ENCODE peak calls at places on chromosome 17, in four cellular contexts. One of them, this sample, is unnamed.

GRCh38 chr17:31313982-31314787 is at the start of gene EVI2B:
- DNase-seq in cardiac muscle cell: peak; percentile 75
- DNase-seq in lung: no peak
- DNase-seq in K562: peak; percentile 47
- DNase-seq in this sample: peak; percentile 88

GRCh38 chr17:61668486-61668885 is 77.5 kb upstream of the NACA2 start:
- DNase-seq in cardiac muscle cell: no peak
- DNase-seq in lung: no peak
- DNase-seq in K562: no peak
- DNase-seq in this sample: no peak

GRCh38 chr17:79150799-79151198 is 76.2 kb downstream of the ENGASE start:
- DNase-seq in cardiac muscle cell: no peak
- DNase-seq in lung: no peak
- DNase-seq in K562: no peak
- DNase-seq in this sample: no peak

GRCh38 chr17:31529841-31530251 is 138.4 kb downstream of the RAB11FIP4 start:
- DNase-seq in cardiac muscle cell: no peak
- DNase-seq in lung: no peak
- DNase-seq in K562: no peak
- DNase-seq in this sample: no peak

GRCh38 chr17:65182233-65182632 is 45.1 kb downstream of the RGS9 start:
- DNase-seq in cardiac muscle cell: no peak
- DNase-seq in lung: no peak
- DNase-seq in K562: no peak
- DNase-seq in this sample: no peak

GRCh38 chr17:59366040-59366757 is 34.7 kb downstream of the YPEL2 start:
- DNase-seq in cardiac muscle cell: no peak
- DNase-seq in lung: no peak
- DNase-seq in K562: no peak
- DNase-seq in this sample: no peak

GRCh38 chr17:45341389-45342158 is 24.8 kb upstream of the MAP3K14 start:
- DNase-seq in cardiac muscle cell: peak; percentile 96
- DNase-seq in lung: peak; percentile 54
- DNase-seq in K562: peak; percentile 86
- DNase-seq in this sample: peak; percentile 80

GRCh38 chr17:28372203-28372944 is 880 bp downstream of the SARM1 start:
- DNase-seq in cardiac muscle cell: peak; percentile 49
- DNase-seq in lung: no peak
- DNase-seq in K562: no peak
- DNase-seq in this sample: no peak

GRCh38 chr17:45310380-45311324 is 6.2 kb downstream of the MAP3K14 start:
- DNase-seq in cardiac muscle cell: peak; percentile 50
- DNase-seq in lung: no peak
- DNase-seq in K562: no peak
- DNase-seq in this sample: peak; percentile 76

GRCh38 chr17:46943511-46944393 is 20.8 kb downstream of the GOSR2 start:
- DNase-seq in cardiac muscle cell: peak; percentile 38
- DNase-seq in lung: no peak
- DNase-seq in K562: peak; percentile 48
- DNase-seq in this sample: peak; percentile 43

GRCh38 chr17:50938821-50939541 is 72.8 kb upstream of the TOB1 start:
- DNase-seq in cardiac muscle cell: no peak
- DNase-seq in lung: no peak
- DNase-seq in K562: no peak
- DNase-seq in this sample: no peak

GRCh38 chr17:42878123-42878880 is 22.3 kb upstream of the G6PC1 start:
- DNase-seq in cardiac muscle cell: no peak
- DNase-seq in lung: no peak
- DNase-seq in K562: no peak
- DNase-seq in this sample: peak; percentile 67

GRCh38 chr17:80751460-80752368 is 207.1 kb downstream of the RPTOR start:
- DNase-seq in cardiac muscle cell: no peak
- DNase-seq in lung: no peak
- DNase-seq in K562: no peak
- DNase-seq in this sample: no peak

GRCh38 chr17:68382582-68383085 is 74.7 kb downstream of the WIPI1 start:
- DNase-seq in cardiac muscle cell: no peak
- DNase-seq in lung: no peak
- DNase-seq in K562: no peak
- DNase-seq in this sample: no peak

GRCh38 chr17:82097187-82097918 is 683 bp downstream of the FASN start:
- DNase-seq in cardiac muscle cell: peak; percentile 83
- DNase-seq in lung: no peak
- DNase-seq in K562: peak; percentile 71
- DNase-seq in this sample: peak; percentile 77

GRCh38 chr17:70313450-70313849 is 144.1 kb downstream of the KCNJ2 start:
- DNase-seq in cardiac muscle cell: peak; percentile 22
- DNase-seq in lung: no peak
- DNase-seq in K562: no peak
- DNase-seq in this sample: no peak

GRCh38 chr17:72430611-72431432 is 310.0 kb downstream of the SOX9 start:
- DNase-seq in cardiac muscle cell: peak; percentile 26
- DNase-seq in lung: no peak
- DNase-seq in K562: peak; percentile 6
- DNase-seq in this sample: no peak

GRCh38 chr17:6507535-6507934 is 48.8 kb downstream of the PITPNM3 start:
- DNase-seq in cardiac muscle cell: peak; percentile 88
- DNase-seq in lung: no peak
- DNase-seq in K562: no peak
- DNase-seq in this sample: peak; percentile 88

GRCh38 chr17:6749519-6749918 is 6.3 kb upstream of the XAF1 start:
- DNase-seq in cardiac muscle cell: peak; percentile 42
- DNase-seq in lung: no peak
- DNase-seq in K562: peak; percentile 5
- DNase-seq in this sample: no peak

GRCh38 chr17:43427362-43428043 is 28.7 kb downstream of the ARL4D start:
- DNase-seq in cardiac muscle cell: no peak
- DNase-seq in lung: no peak
- DNase-seq in K562: no peak
- DNase-seq in this sample: no peak

GRCh38 chr17:49691086-49691676 is 13.3 kb upstream of the SPOP start:
- DNase-seq in cardiac muscle cell: peak; percentile 87
- DNase-seq in lung: no peak
- DNase-seq in K562: no peak
- DNase-seq in this sample: no peak

GRCh38 chr17:48294989-48295892 is 134.8 kb downstream of the SKAP1 start:
- DNase-seq in cardiac muscle cell: peak; percentile 42
- DNase-seq in lung: no peak
- DNase-seq in K562: peak; percentile 41
- DNase-seq in this sample: no peak

GRCh38 chr17:59845595-59846390 is 47.0 kb downstream of the TUBD1 start:
- DNase-seq in cardiac muscle cell: peak; percentile 74
- DNase-seq in lung: peak; percentile 65
- DNase-seq in K562: peak; percentile 45
- DNase-seq in this sample: peak; percentile 84

GRCh38 chr17:8188408-8188839 is 1.6 kb downstream of the BORCS6 start:
- DNase-seq in cardiac muscle cell: no peak
- DNase-seq in lung: no peak
- DNase-seq in K562: no peak
- DNase-seq in this sample: no peak

GRCh38 chr17:56505154-56505756 is 88.2 kb upstream of the NOG start:
- DNase-seq in cardiac muscle cell: no peak
- DNase-seq in lung: no peak
- DNase-seq in K562: no peak
- DNase-seq in this sample: no peak

GRCh38 chr17:4003131-4003500 is 38.9 kb upstream of the ATP2A3 start:
- DNase-seq in cardiac muscle cell: no peak
- DNase-seq in lung: no peak
- DNase-seq in K562: no peak
- DNase-seq in this sample: no peak

GRCh38 chr17:61469474-61469873 is 17.3 kb downstream of the TBX4 start:
- DNase-seq in cardiac muscle cell: no peak
- DNase-seq in lung: no peak
- DNase-seq in K562: no peak
- DNase-seq in this sample: no peak

GRCh38 chr17:78899361-78900260 is 3.4 kb downstream of the CEP295NL start:
- DNase-seq in cardiac muscle cell: peak; percentile 49
- DNase-seq in lung: peak; percentile 68
- DNase-seq in K562: no peak
- DNase-seq in this sample: peak; percentile 63

GRCh38 chr17:71180801-71181385 is 939.9 kb upstream of the SOX9 start:
- DNase-seq in cardiac muscle cell: peak; percentile 63
- DNase-seq in lung: no peak
- DNase-seq in K562: no peak
- DNase-seq in this sample: peak; percentile 38

GRCh38 chr17:8954339-8954738 is 11.2 kb downstream of the PIK3R5 start:
- DNase-seq in cardiac muscle cell: no peak
- DNase-seq in lung: peak; percentile 65
- DNase-seq in K562: no peak
- DNase-seq in this sample: no peak

GRCh38 chr17:231966-232807 is 50.7 kb upstream of the DOC2B start:
- DNase-seq in cardiac muscle cell: no peak
- DNase-seq in lung: no peak
- DNase-seq in K562: no peak
- DNase-seq in this sample: no peak

GRCh38 chr17:4599505-4600281 is 15.4 kb downstream of the SMTNL2 start:
- DNase-seq in cardiac muscle cell: peak; percentile 92
- DNase-seq in lung: peak; percentile 50
- DNase-seq in K562: peak; percentile 44
- DNase-seq in this sample: peak; percentile 73

GRCh38 chr17:957856-958421 is 21.6 kb downstream of the NXN start:
- DNase-seq in cardiac muscle cell: no peak
- DNase-seq in lung: no peak
- DNase-seq in K562: no peak
- DNase-seq in this sample: no peak

GRCh38 chr17:74739227-74739831 is 2.3 kb downstream of the RAB37 start:
- DNase-seq in cardiac muscle cell: no peak
- DNase-seq in lung: no peak
- DNase-seq in K562: no peak
- DNase-seq in this sample: no peak
- H3K27me3 ChIP-seq in cardiac muscle cell: peaks cover 41% of the 10 kb centered on the region
- H3K27me3 ChIP-seq in lung: no peaks in the 10 kb centered on the region
- H3K27me3 ChIP-seq in K562: peaks cover 32% of the 10 kb centered on the region
- H3K27me3 ChIP-seq in this sample: peaks cover 18% of the 10 kb centered on the region

GRCh38 chr17:73932216-73932749 is 271.2 kb upstream of the RPL38 start:
- DNase-seq in cardiac muscle cell: no peak
- DNase-seq in lung: no peak
- DNase-seq in K562: no peak
- DNase-seq in this sample: no peak
- H3K27me3 ChIP-seq in cardiac muscle cell: no peaks in the 10 kb centered on the region
- H3K27me3 ChIP-seq in lung: no peaks in the 10 kb centered on the region
- H3K27me3 ChIP-seq in K562: no peaks in the 10 kb centered on the region
- H3K27me3 ChIP-seq in this sample: peaks cover 77% of the 10 kb centered on the region

DNA sequence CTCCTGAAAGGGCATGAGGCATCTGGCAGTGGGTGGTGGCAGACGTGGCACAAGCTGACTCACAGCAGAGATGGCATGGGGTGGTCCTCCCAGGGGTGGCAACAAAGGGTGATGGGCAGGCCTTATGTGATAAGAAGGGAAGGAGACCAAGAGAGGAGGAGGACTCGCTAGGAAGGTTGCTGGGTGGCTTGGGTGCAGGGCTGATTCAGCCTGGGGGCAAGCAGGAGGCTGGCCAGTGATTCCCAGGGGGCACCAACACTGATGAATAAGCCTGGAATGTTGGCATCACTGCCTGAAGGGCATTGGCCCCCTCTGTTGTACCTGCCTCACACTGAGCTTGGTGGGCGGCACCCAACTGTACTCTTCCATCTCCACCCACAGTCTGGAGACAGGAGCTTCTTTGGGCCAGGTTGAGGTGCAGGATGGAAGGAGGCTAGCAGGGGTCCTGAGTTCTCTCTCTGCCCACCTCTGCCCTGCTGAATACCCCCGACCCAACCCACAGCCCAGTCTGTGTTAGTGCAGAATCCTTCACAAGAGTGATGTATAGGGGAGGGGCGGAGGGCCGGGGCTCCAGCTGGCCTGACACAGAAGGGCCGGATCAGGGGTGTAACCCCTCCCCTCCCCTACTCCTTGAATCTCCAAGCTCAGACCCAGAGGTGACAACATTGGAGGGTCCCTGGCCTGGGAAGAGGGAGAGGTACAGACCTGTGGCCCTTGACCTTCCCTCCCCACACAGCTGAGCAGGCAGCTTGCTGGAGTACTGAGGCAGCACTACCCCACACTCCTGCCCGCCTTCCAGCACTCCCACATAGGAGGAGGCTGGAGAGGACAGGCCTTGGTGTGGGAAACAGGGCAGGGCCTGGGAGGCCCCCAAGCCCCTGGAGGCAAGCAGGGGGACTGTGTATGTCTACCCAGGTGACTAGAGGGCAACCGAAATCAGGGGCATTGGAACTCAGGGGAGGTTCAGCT is 2.6 kb downstream of the STAC2 start:
- DNase-seq in cardiac muscle cell: no peak
- DNase-seq in lung: no peak
- DNase-seq in K562: no peak
- DNase-seq in this sample: peak; percentile 51
- H3K27me3 ChIP-seq in cardiac muscle cell: peaks cover 62% of the 10 kb centered on the region
- H3K27me3 ChIP-seq in lung: no peaks in the 10 kb centered on the region
- H3K27me3 ChIP-seq in K562: peaks cover 14% of the 10 kb centered on the region
- H3K27me3 ChIP-seq in this sample: no peaks in the 10 kb centered on the region

GRCh38 chr17:77018504-77018903 is 122.3 kb upstream of the SEC14L1 start:
- DNase-seq in cardiac muscle cell: no peak
- DNase-seq in lung: no peak
- DNase-seq in K562: no peak
- DNase-seq in this sample: no peak

GRCh38 chr17:77022766-77023165 is 118.0 kb upstream of the SEC14L1 start:
- DNase-seq in cardiac muscle cell: no peak
- DNase-seq in lung: no peak
- DNase-seq in K562: no peak
- DNase-seq in this sample: no peak

GRCh38 chr17:77025781-77026180 is 115.0 kb upstream of the SEC14L1 start:
- DNase-seq in cardiac muscle cell: no peak
- DNase-seq in lung: no peak
- DNase-seq in K562: no peak
- DNase-seq in this sample: no peak

GRCh38 chr17:77020973-77021372 is 119.8 kb upstream of the SEC14L1 start:
- DNase-seq in cardiac muscle cell: no peak
- DNase-seq in lung: no peak
- DNase-seq in K562: no peak
- DNase-seq in this sample: no peak

DNA sequence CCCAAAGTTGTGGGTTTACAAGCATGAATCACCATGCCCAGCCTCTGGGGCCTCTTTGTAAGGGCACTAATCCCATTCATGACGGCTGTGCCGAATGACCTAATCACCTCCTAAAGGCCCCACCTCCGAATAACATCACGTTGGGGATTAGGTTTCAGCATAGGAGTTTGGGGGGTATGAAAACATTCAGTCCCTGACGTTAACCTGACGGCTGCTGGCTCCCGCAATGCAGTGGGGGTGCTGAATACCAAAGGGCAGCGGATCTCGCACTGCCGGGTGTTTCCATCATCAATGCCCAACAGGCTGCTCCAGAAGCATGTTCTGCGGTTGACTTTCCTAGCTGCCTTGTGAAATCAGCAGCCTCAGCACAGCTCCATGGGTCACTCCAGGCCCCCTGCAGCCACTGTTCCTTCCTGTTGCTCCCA is 120.8 kb upstream of the SEC14L1 start:
- DNase-seq in cardiac muscle cell: peak; percentile 27
- DNase-seq in lung: no peak
- DNase-seq in K562: no peak
- DNase-seq in this sample: no peak
- H3K27me3 ChIP-seq in cardiac muscle cell: no peaks in the 10 kb centered on the region
- H3K27me3 ChIP-seq in lung: no peaks in the 10 kb centered on the region
- H3K27me3 ChIP-seq in K562: peaks cover 12% of the 10 kb centered on the region
- H3K27me3 ChIP-seq in this sample: no peaks in the 10 kb centered on the region